ENCODE peak calls at places on chromosomes 12 and 14, in ten cellular contexts. L, I, A, M, G, Z, N, P, O and V are unnamed samples.

GRCh38 chr14:23186913-23187654 is 3.6 kb upstream of the SLC7A8 start:
- DNase-seq in L (no peak), I (peak), A (peak), M (peak), G (no peak), Z (peak), N (no peak), P (no peak), O (peak), V (peak)

GRCh38 chr12:3463927-3464326 is 27.1 kb upstream of the PRMT8 start:
- DNase-seq in L (no peak), I (no peak), A (no peak), M (no peak), G (no peak), Z (no peak), N (no peak), P (no peak), O (no peak), V (peak)

GRCh38 chr12:4290011-4290790 is 16.6 kb downstream of the CCND2 start:
- DNase-seq in L (no peak), I (no peak), A (no peak), M (no peak), G (no peak), Z (no peak), N (no peak), P (no peak), O (no peak), V (no peak)

GRCh38 chr14:94345344-94346072 is 22.4 kb upstream of the SERPINA6 start:
- DNase-seq in L (no peak), I (no peak), A (no peak), M (peak), G (no peak), Z (no peak), N (no peak), P (no peak), O (no peak), V (peak)

GRCh38 chr12:15858348-15858747 is 23.8 kb upstream of the STRAP start:
- DNase-seq in L (no peak), I (no peak), A (no peak), M (no peak), G (no peak), Z (no peak), N (no peak), P (no peak), O (no peak), V (no peak)

GRCh38 chr12:11136075-11136474 is 1.6 kb upstream of the TAS2R30 start:
- DNase-seq in L (no peak), I (no peak), A (no peak), M (no peak), G (no peak), Z (no peak), N (no peak), P (no peak), O (no peak), V (no peak)

GRCh38 chr14:105484069-105484996 is 2.4 kb upstream of the CRIP1 start:
- DNase-seq in L (no peak), I (no peak), A (peak), M (no peak), G (peak), Z (no peak), N (no peak), P (peak), O (no peak), V (no peak)

GRCh38 chr14:32546246-32546645 is 217.1 kb downstream of the AKAP6 start:
- DNase-seq in L (no peak), I (no peak), A (no peak), M (no peak), G (no peak), Z (no peak), N (no peak), P (no peak), O (no peak), V (no peak)

GRCh38 chr14:61514006-61514830 is 181.1 kb upstream of the HIF1A start:
- DNase-seq in L (no peak), I (no peak), A (no peak), M (no peak), G (no peak), Z (no peak), N (no peak), P (no peak), O (no peak), V (no peak)

GRCh38 chr12:92155733-92156132 is 10.1 kb upstream of the BTG1 start:
- DNase-seq in L (no peak), I (no peak), A (no peak), M (no peak), G (no peak), Z (no peak), N (no peak), P (no peak), O (no peak), V (no peak)

GRCh38 chr14:87076146-87076545 is 916.8 kb downstream of the GALC start:
- DNase-seq in L (no peak), I (no peak), A (no peak), M (no peak), G (no peak), Z (no peak), N (no peak), P (no peak), O (no peak), V (no peak)

GRCh38 chr14:50311337-50311973 is 574 bp downstream of the L2HGDH start:
- DNase-seq in L (no peak), I (no peak), A (no peak), M (no peak), G (no peak), Z (peak), N (no peak), P (no peak), O (peak), V (no peak)

GRCh38 chr14:55237999-55238680 is 33.1 kb upstream of the FBXO34 start:
- DNase-seq in L (no peak), I (no peak), A (no peak), M (no peak), G (no peak), Z (no peak), N (no peak), P (no peak), O (no peak), V (peak)

GRCh38 chr14:96847451-96847850 is 50.3 kb downstream of the VRK1 start:
- DNase-seq in L (no peak), I (no peak), A (no peak), M (no peak), G (no peak), Z (no peak), N (no peak), P (no peak), O (no peak), V (no peak)

GRCh38 chr12:25718081-25718731 is 165.1 kb upstream of the LMNTD1 start:
- DNase-seq in L (no peak), I (no peak), A (no peak), M (no peak), G (no peak), Z (no peak), N (no peak), P (no peak), O (no peak), V (no peak)

GRCh38 chr14:30656190-30656632 is 34.1 kb downstream of the SCFD1 start:
- DNase-seq in L (no peak), I (peak), A (peak), M (no peak), G (no peak), Z (peak), N (no peak), P (peak), O (peak), V (peak)

GRCh38 chr12:106780010-106780625 is 5.6 kb downstream of the RIC8B start:
- DNase-seq in L (no peak), I (no peak), A (no peak), M (no peak), G (no peak), Z (peak), N (no peak), P (no peak), O (no peak), V (peak)

GRCh38 chr14:106378191-106378590 is 851.8 kb downstream of the TMEM121 start:
- DNase-seq in L (no peak), I (peak), A (peak), M (no peak), G (peak), Z (no peak), N (no peak), P (no peak), O (no peak), V (no peak)

GRCh38 chr14:65260786-65261185 is 151.7 kb upstream of the FUT8 start:
- DNase-seq in L (no peak), I (no peak), A (no peak), M (no peak), G (no peak), Z (no peak), N (no peak), P (no peak), O (no peak), V (no peak)